ENCODE peak calls at places on chromosomes 6 and 20, in six cellular contexts. Z is naive B cell, F is heart left ventricle, G is NCI-H345, L is HS-5, I is BE2C. X is an unnamed sample.

GRCh38 chr20:20780127-20780822 is 67.8 kb upstream of the RALGAPA2 start:
- DNase-seq in Z (no peak), F (peak), G (no peak), L (no peak), I (no peak), X (peak)

GRCh38 chr6:111653961-111654360 is 48.3 kb upstream of the TRAF3IP2 start:
- DNase-seq in Z (no peak), F (no peak), G (peak), L (no peak), I (no peak), X (no peak)

GRCh38 chr6:155493694-155494143 is 38.1 kb upstream of the NOX3 start:
- DNase-seq in Z (no peak), F (no peak), G (no peak), L (peak), I (no peak), X (peak)

GRCh38 chr6:52640170-52640569 is 30.7 kb upstream of the TMEM14A start:
- DNase-seq in Z (no peak), F (no peak), G (no peak), L (no peak), I (no peak), X (peak)

GRCh38 chr20:38123021-38123587 is 42.0 kb downstream of the TGM2 start:
- DNase-seq in Z (no peak), F (peak), G (no peak), L (no peak), I (no peak), X (no peak)

GRCh38 chr20:13024581-13024980 is 15.8 kb downstream of the SPTLC3 start:
- DNase-seq in Z (no peak), F (no peak), G (no peak), L (no peak), I (no peak), X (no peak)

GRCh38 chr20:51529758-51530157 is 12.8 kb downstream of the NFATC2 start:
- DNase-seq in Z (no peak), F (no peak), G (no peak), L (no peak), I (no peak), X (no peak)

GRCh38 chr6:116327803-116328527 is 42.8 kb upstream of the DSE start:
- DNase-seq in Z (no peak), F (no peak), G (no peak), L (no peak), I (no peak), X (no peak)

GRCh38 chr6:111802720-111803119 is 70.5 kb downstream of the FYN start:
- DNase-seq in Z (no peak), F (no peak), G (no peak), L (no peak), I (no peak), X (no peak)

GRCh38 chr6:154732824-154733609 is at the start of gene SCAF8:
- DNase-seq in Z (peak), F (peak), G (peak), L (peak), I (peak), X (peak)

GRCh38 chr6:8135276-8135675 is 32.9 kb upstream of the EEF1E1 start:
- DNase-seq in Z (no peak), F (no peak), G (no peak), L (no peak), I (no peak), X (no peak)

GRCh38 chr6:56573624-56574023 is 69.1 kb downstream of the DST start:
- DNase-seq in Z (no peak), F (no peak), G (no peak), L (no peak), I (no peak), X (no peak)

GRCh38 chr6:7143161-7143974 is 35.6 kb downstream of the RREB1 start:
- DNase-seq in Z (no peak), F (no peak), G (peak), L (no peak), I (no peak), X (peak)

GRCh38 chr6:106258726-106259125 is 66.8 kb downstream of the ATG5 start:
- DNase-seq in Z (no peak), F (no peak), G (no peak), L (no peak), I (no peak), X (no peak)

X was measured in body of pancreas.